ENCODE peak calls at places on chromosomes 13 and 19, in six cellular contexts. B, P, I, O, R and K are unnamed samples.
A peak's percentile ranks its signal among the peaks of the same experiment; 100 is the strongest.

GRCh38 chr13:27476943-27477681 is 26.7 kb upstream of the MTIF3 start:
- DNase-seq in O (peak; percentile 50), I (no peak), B (no peak), P (no peak), R (no peak), K (no peak)

GRCh38 chr19:14497347-14497921 is 1.5 kb upstream of the GIPC1 start:
- DNase-seq in R (no peak), B (no peak), P (no peak), O (no peak), I (no peak), K (no peak)

GRCh38 chr19:40309666-40310065 is 24.5 kb upstream of the AKT2 start:
- DNase-seq in B (no peak), O (no peak), R (no peak), P (no peak), I (no peak), K (no peak)

GRCh38 chr19:29812881-29813275 is 1.1 kb downstream of the CCNE1 start:
- DNase-seq in R (no peak), I (no peak), P (no peak), B (no peak), O (no peak), K (no peak)

GRCh38 chr19:19418548-19419260 is 13.2 kb downstream of the GATAD2A start:
- DNase-seq in P (no peak), R (no peak), B (no peak), O (no peak), I (no peak), K (no peak)

GRCh38 chr13:98972627-98973026 is 5.2 kb downstream of the DOCK9 start:
- DNase-seq in P (no peak), I (no peak), R (no peak), B (no peak), O (no peak), K (no peak)

GRCh38 chr13:75723927-75724326 is 87.8 kb downstream of the LMO7 start:
- DNase-seq in R (no peak), O (no peak), I (no peak), B (no peak), P (no peak), K (no peak)

GRCh38 chr19:54156490-54156889 is 3.0 kb downstream of the LENG1 start:
- DNase-seq in R (no peak), O (no peak), I (no peak), B (no peak), P (no peak), K (no peak)

GRCh38 chr13:110687736-110688135 is 18.2 kb downstream of the CARS2 start:
- DNase-seq in I (no peak), O (no peak), P (peak; percentile 74), R (no peak), B (no peak), K (no peak)

GRCh38 chr13:94956407-94957110 is 244.2 kb upstream of the SOX21 start:
- DNase-seq in R (no peak), I (no peak), B (no peak), O (no peak), P (no peak), K (no peak)

GRCh38 chr19:54458648-54459281 is 4.8 kb downstream of the LENG9 start:
- DNase-seq in R (no peak), P (no peak), O (no peak), I (no peak), B (no peak), K (no peak)

GRCh38 chr19:801861-802496 is 4.7 kb downstream of the PTBP1 start:
- DNase-seq in B (no peak), I (peak; percentile 52), R (no peak), P (no peak), O (no peak), K (peak; percentile 72)

GRCh38 chr13:98142427-98143156 is at the start of gene FARP1:
- DNase-seq in R (no peak), I (peak; percentile 78), B (peak; percentile 58), P (peak; percentile 93), O (no peak), K (peak; percentile 76)

GRCh38 chr19:42942187-42942789 is 5.3 kb upstream of the PSG7 start:
- DNase-seq in P (no peak), I (no peak), B (no peak), R (no peak), O (no peak), K (peak; percentile 36)

GRCh38 chr13:77431449-77431848 is 104.1 kb upstream of the SCEL start:
- DNase-seq in B (no peak), O (no peak), R (peak; percentile 42), P (no peak), I (no peak), K (no peak)

GRCh38 chr19:16588089-16588823 is 16.0 kb upstream of the SLC35E1 start:
- DNase-seq in B (no peak), O (peak; percentile 91), I (peak; percentile 33), P (no peak), R (peak; percentile 90), K (peak; percentile 64)

GRCh38 chr19:16584825-16585801 is 12.9 kb upstream of the SLC35E1 start:
- DNase-seq in P (no peak), I (no peak), O (no peak), B (no peak), R (no peak), K (no peak)

GRCh38 chr19:16585808-16586476 is 13.7 kb upstream of the SLC35E1 start:
- DNase-seq in O (peak; percentile 75), B (no peak), I (no peak), R (peak; percentile 98), P (no peak), K (no peak)

GRCh38 chr19:16587031-16588023 is 15.1 kb upstream of the SLC35E1 start:
- DNase-seq in P (no peak), I (no peak), R (peak; percentile 84), O (peak; percentile 92), B (peak; percentile 32), K (peak; percentile 80)

DNA sequence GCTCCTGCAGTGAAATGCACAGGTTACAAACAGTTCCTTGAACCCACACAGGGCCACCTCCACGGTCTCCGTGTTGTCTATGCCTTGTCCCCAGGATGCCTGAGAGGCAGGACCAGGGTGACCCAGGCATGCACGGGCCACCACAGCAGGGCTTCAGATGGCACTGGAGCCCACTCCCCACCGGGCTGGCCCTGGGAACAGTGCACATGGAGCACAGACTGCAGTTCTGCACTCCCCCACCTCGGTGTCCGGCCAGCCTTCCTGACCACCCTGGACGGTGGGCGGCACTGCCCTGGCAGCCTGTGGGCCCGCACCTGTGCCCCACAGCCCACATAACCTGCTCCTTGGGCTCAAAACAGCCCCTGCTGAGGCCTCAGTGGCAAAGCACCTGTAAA is 14.3 kb upstream of the SLC35E1 start:
- DNase-seq in I (no peak), O (no peak), B (no peak), R (no peak), P (no peak), K (no peak)
- H3K4me3 ChIP-seq in I (no peak overlapping the region), O (peak overlapping the region; percentile 47), B (no peak overlapping the region), R (peak overlapping the region; percentile 72), P (no peak overlapping the region), K (no peak overlapping the region)

DNA sequence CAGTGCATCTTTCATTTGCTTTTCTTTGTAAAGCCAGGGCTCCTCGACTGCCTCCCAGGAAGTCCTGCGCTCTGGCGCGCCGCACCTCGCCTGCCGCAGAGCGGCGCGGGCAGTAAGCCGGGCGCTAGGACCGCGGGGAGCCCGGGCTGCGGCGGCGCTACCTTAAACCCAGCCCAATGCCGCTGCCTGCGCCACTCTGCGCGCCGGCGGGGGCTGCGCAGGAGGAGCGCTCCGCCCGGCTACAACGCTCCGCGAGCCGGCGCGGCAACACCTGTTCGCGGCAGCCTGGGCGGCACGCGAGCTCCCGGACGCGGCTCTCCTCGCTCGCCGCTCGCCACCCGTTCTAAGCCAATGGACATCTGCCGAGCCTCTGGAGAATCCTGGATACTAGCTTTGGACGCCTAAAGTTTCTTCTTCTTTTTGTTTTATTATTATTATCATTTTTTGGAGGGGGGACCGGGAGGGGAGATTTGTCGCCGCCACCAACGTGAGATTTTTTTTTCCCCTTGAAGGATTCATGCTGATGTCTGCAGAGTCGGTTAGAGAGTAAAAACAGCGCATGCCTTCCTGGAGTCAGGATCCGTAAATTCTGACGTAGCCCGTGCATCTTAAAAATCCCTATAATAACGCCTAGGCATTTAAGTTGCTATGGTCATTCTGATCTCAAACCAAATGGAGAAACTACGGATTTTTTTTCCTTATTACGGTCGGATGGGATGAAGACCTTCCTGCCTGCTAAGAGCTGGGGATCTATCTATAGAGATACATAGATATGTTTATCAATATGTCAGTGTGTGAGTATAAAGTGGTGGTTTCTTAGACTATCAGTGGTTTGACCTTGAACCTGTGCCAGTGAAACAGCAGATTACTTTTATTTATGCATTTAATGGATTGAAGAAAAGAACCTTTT is at the start of gene FGF9:
- DNase-seq in I (peak; percentile 67), P (peak; percentile 92), R (peak; percentile 7), O (peak; percentile 69), B (no peak), K (peak; percentile 88)
- TF ChIP-seq POLR2A in I (peak; percentile 20), P (no peak), R (peak; percentile 77), O (peak; percentile 85), B (peak; percentile 40), K (no peak)

DNA sequence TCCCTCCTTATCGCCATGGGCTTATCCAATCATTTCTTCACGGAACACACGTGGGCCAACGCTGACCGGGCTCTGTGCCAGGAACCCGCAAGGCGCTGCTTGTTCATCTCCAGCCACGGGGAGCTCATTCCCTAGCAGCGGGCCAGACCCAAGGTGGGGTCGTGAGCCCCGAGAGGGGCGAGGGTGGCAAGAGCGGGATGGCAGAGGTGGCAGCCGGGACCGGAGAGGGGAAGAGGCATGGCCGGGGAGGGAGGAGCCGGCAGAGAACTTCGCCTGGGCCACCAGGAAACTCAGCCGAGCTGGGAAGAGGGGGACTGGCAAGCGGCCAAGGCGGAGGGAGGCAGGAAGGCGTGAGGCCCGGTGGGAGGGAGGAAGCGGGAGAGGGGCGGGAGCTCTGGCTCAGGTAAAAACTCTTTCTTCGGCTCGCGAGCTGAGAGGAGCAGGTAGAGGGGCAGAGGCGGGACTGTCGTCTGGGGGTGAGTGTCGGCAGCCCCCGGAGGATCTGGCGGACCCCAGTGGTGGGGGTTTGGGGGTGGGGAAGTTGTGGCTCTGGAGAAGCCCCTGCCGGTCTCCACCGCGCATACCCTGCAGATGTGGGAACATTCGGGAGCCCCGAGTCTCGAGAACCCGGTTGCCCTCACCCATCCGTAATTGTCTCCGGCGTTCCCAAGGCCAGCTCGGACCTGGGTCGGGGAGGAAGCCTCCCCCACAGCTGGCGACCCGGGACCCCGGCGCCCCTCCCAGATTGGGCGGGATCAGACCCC is at the start of gene B3GNT3:
- DNase-seq in O (no peak), B (no peak), P (peak; percentile 87), R (no peak), I (no peak), K (peak; percentile 42)
- H3K4me3 ChIP-seq in O (no peak within 1 kb of the TSS), B (peak within 1 kb of the TSS; percentile 28), P (no peak within 1 kb of the TSS), R (no peak within 1 kb of the TSS), I (no peak within 1 kb of the TSS), K (peak within 1 kb of the TSS; percentile 46)

DNA sequence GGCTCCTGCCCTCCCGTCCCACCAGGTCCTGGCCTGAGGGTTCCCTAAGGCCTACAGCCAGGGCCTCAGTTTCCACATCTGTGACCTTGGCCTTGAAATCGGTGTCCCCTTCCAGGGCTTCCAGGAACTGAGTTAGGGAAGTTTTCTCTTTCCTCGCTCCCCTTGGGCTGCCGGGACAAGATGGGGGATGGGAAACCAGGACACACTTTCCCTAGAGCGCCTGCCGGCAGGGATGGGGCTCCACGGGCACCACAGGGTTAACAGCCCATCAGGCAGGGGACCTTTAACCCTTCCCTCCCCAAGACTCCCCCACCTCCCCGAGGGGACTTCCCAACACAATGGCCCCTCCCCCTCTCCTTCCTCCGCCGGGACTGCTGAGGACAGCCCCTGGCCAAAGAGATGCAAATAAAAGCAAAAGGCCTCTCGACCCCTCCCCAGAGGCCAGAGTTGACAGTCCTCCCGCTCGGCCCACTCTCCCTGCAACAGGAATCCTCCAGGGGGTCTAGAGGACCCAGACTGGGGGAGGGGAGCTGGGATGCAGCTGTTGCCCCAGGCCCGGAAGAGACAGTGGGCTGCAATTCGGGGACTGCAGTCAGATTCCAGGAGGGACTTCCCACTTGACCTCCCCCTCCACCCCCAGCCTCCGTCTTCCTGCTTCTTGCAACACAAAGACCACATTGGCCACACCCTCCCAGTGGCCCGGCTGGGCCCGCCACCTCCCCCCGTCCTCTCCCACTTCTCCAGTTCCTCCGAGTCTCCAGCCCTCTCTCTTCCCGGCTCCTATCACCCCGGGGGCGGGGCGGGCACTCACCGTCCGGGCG is 3.4 kb downstream of the BBC3 start:
- DNase-seq in I (peak; percentile 89), O (peak; percentile 77), R (peak; percentile 69), P (peak; percentile 98), B (peak; percentile 79), K (peak; percentile 91)
- TF ChIP-seq POLR2A in I (peak; percentile 43), O (peak; percentile 34), R (peak; percentile 57), P (no peak), B (peak; percentile 40), K (no peak)